ENCODE peak calls at places on chromosomes 6 and 20, in ten cellular contexts. R, J, Y, N, H, G, E, K, T and I are unnamed samples. For H3K9me3, the result is how much of the 10 kb centered on the place peaks cover.

GRCh38 chr20:38428800-38429199 is 6.3 kb downstream of the SNHG17 start:
- DNase-seq in R (no peak), J (no peak), Y (no peak), N (no peak), H (no peak), G (no peak), E (no peak), K (no peak), T (no peak), I (no peak)

GRCh38 chr6:30691208-30691872 is 556 bp upstream of the NRM start:
- DNase-seq in R (no peak), J (no peak), Y (no peak), N (no peak), H (no peak), G (no peak), E (no peak), K (no peak), T (no peak), I (no peak)

GRCh38 chr6:30447237-30447636 is 42.1 kb upstream of the HLA-E start:
- DNase-seq in R (no peak), J (no peak), Y (peak), N (no peak), H (no peak), G (no peak), E (no peak), K (peak), T (no peak), I (no peak)

GRCh38 chr20:835220-836045 is 1.9 kb downstream of the FAM110A start:
- DNase-seq in R (peak), J (peak), Y (no peak), N (no peak), H (no peak), G (no peak), E (peak), K (no peak), T (no peak), I (peak)

GRCh38 chr6:24614048-24614420 is 32.0 kb downstream of the KIAA0319 start:
- DNase-seq in R (no peak), J (no peak), Y (no peak), N (no peak), H (no peak), G (no peak), E (no peak), K (no peak), T (no peak), I (no peak)

GRCh38 chr6:128403618-128404444 is 116.6 kb downstream of the PTPRK start:
- DNase-seq in R (no peak), J (no peak), Y (no peak), N (no peak), H (no peak), G (no peak), E (no peak), K (no peak), T (no peak), I (no peak)

GRCh38 chr20:836188-836587 is 2.7 kb downstream of the FAM110A start:
- DNase-seq in R (no peak), J (no peak), Y (no peak), N (no peak), H (no peak), G (no peak), E (no peak), K (no peak), T (no peak), I (no peak)

GRCh38 chr20:59006864-59007757 is at the start of gene CTSZ:
- DNase-seq in R (peak), J (peak), Y (peak), N (peak), H (peak), G (peak), E (no peak), K (peak), T (peak), I (peak)

GRCh38 chr6:150229775-150230561 is 87.1 kb downstream of the PPP1R14C start:
- DNase-seq in R (no peak), J (no peak), Y (no peak), N (no peak), H (no peak), G (no peak), E (no peak), K (no peak), T (no peak), I (no peak)

GRCh38 chr20:57678340-57678739 is 31.5 kb downstream of the PMEPA1 start:
- DNase-seq in R (peak), J (no peak), Y (no peak), N (no peak), H (no peak), G (no peak), E (no peak), K (no peak), T (no peak), I (no peak)

GRCh38 chr20:45347936-45348809 is at the start of gene SDC4:
- DNase-seq in R (peak), J (peak), Y (no peak), N (peak), H (no peak), G (peak), E (peak), K (peak), T (peak), I (peak)

GRCh38 chr20:50389808-50390684 is 120.1 kb upstream of the PTPN1 start:
- DNase-seq in R (no peak), J (peak), Y (no peak), N (peak), H (no peak), G (peak), E (no peak), K (no peak), T (no peak), I (no peak)

GRCh38 chr20:50387996-50388332 is 122.2 kb upstream of the PTPN1 start:
- DNase-seq in R (no peak), J (no peak), Y (no peak), N (no peak), H (no peak), G (no peak), E (no peak), K (no peak), T (no peak), I (no peak)

GRCh38 chr20:50388733-50389436 is 121.3 kb upstream of the PTPN1 start:
- DNase-seq in R (no peak), J (no peak), Y (no peak), N (peak), H (no peak), G (peak), E (no peak), K (no peak), T (no peak), I (no peak)

GRCh38 chr20:50390685-50391443 is 119.3 kb upstream of the PTPN1 start:
- DNase-seq in R (no peak), J (no peak), Y (no peak), N (no peak), H (no peak), G (no peak), E (no peak), K (no peak), T (no peak), I (no peak)

DNA sequence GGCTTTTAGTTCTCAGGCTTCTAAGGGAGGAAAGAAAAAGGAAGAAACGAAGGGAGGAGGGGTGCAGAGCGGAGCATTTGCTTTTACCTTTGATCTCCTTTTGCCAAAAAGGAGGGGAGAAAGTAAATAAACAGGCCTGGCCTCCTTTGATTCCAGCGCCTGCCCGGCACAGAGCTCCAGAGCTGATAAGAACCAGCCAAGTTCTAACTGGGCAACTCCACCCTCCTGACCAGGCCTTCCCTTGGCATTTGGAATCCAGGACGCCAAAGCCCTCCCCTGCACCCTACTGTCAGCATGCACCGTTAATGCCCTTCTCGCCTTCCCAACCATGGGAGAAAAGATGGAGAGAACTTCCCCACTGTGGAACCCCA is 120.8 kb upstream of the PTPN1 start:
- DNase-seq in R (peak), J (peak), Y (no peak), N (peak), H (no peak), G (peak), E (no peak), K (no peak), T (no peak), I (peak)
- H3K27ac ChIP-seq in R (peak), J (peak), Y (no peak), N (peak), H (no peak), G (no peak), E (no peak), K (no peak), T (no peak), I (peak)

DNA sequence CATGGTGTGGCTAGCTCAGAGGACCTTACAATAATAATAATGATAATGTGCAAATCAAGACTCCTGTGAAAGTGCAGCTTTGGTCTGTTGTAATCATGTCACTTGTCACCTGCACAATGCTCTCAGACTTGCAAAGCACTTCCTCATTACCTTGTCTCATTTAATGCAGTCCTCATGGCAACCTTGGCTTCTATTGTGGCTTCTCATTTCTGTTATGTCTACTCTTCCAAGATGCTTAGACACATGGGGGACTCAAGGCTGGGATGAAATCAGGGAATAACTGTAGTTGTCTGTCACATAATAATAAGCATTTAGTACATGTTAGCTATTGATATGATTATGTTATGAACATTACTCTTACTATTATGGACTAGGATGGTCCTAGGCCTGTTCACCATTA is 484.2 kb downstream of the PTPRT start:
- DNase-seq in R (no peak), J (no peak), Y (no peak), N (peak), H (no peak), G (no peak), E (no peak), K (no peak), T (no peak), I (no peak)
- H3K9me3 ChIP-seq in R (under half), J (under half), Y (under half), N (under half), H (under half), G (under half), E (under half), K (under half), T (under half), I (under half)

GRCh38 chr20:49634116-49634515 is 66.2 kb upstream of the PTGIS start:
- DNase-seq in R (no peak), J (no peak), Y (no peak), N (no peak), H (no peak), G (no peak), E (no peak), K (no peak), T (no peak), I (no peak)
- H3K27ac ChIP-seq in R (no peak), J (no peak), Y (peak), N (no peak), H (no peak), G (no peak), E (no peak), K (no peak), T (peak), I (no peak)

GRCh38 chr20:29443819-29444218 is 1813.6 kb upstream of the DEFB115 start:
- DNase-seq in R (no peak), J (no peak), Y (no peak), N (no peak), H (no peak), G (no peak), E (no peak), K (no peak), T (no peak), I (no peak)
- H3K9me3 ChIP-seq in R (under half), J (under half), Y (under half), N (under half), H (under half), G (under half), E (under half), K (under half), T (under half), I (under half)

GRCh38 chr6:98092326-98092725 is 742.0 kb upstream of the POU3F2 start:
- DNase-seq in R (no peak), J (no peak), Y (no peak), N (no peak), H (no peak), G (no peak), E (no peak), K (no peak), T (no peak), I (no peak)
- H3K27ac ChIP-seq in R (no peak), J (no peak), Y (no peak), N (no peak), H (no peak), G (no peak), E (no peak), K (no peak), T (no peak), I (no peak)

DNA sequence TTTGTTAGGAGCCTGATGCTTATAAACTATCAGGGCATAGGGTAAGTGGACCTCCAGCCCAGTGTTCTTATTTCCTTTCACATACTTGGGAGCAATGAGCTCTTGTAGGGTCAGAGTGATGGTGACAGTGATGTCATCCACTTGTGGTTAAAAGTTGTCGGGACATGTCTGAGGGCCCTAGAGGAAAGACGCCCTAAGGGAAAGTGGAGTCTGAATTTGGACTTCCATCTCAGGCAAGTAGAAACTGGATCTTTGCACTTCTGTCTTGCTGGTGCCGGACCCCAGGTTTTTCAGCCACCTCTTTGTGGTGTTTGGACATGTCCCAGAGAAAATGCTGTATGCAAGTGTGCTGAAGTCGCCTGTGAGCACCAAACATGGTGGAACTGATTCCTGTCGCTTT is 900.5 kb downstream of the C6orf118 start:
- DNase-seq in R (no peak), J (no peak), Y (no peak), N (no peak), H (no peak), G (no peak), E (no peak), K (no peak), T (no peak), I (no peak)
- H3K9me3 ChIP-seq in R (under half), J (under half), Y (under half), N (under half), H (under half), G (under half), E (under half), K (under half), T (under half), I (under half)